ENCODE peak calls at places on chromosomes 7 and 10, in six cellular contexts. M is CD8-positive, alpha-beta memory T cell; E is neuronal stem cell; F is kidney; J is adrenal gland; L is sigmoid colon. I is an unnamed sample.
A peak's percentile ranks its signal among the peaks of the same experiment; 100 is the strongest.

GRCh38 chr10:112307631-112308502 is 24.7 kb downstream of the TECTB start:
- DNase-seq in M (peak; percentile 8), E (peak; percentile 44), F (no peak), J (peak; percentile 79), L (no peak), I (peak; percentile 72)

GRCh38 chr10:67788028-67788886 is 49.7 kb downstream of the DNAJC12 start:
- DNase-seq in M (peak; percentile 29), E (peak; percentile 41), F (no peak), J (peak; percentile 83), L (no peak), I (peak; percentile 63)

GRCh38 chr10:34578468-34578867 is 236.6 kb downstream of the PARD3 start:
- DNase-seq in M (no peak), E (no peak), F (no peak), J (no peak), L (no peak), I (no peak)

GRCh38 chr10:121237718-121238117 is 360.5 kb downstream of the FGFR2 start:
- DNase-seq in M (no peak), E (no peak), F (no peak), J (no peak), L (no peak), I (no peak)

GRCh38 chr7:50262916-50263690 is 41.4 kb upstream of the IKZF1 start:
- DNase-seq in M (no peak), E (no peak), F (no peak), J (no peak), L (no peak), I (no peak)

GRCh38 chr7:158300427-158300826 is 287.2 kb downstream of the PTPRN2 start:
- DNase-seq in M (no peak), E (no peak), F (no peak), J (no peak), L (no peak), I (no peak)

GRCh38 chr7:99137418-99138180 is 6.3 kb downstream of the SMURF1 start:
- DNase-seq in M (no peak), E (peak; percentile 70), F (no peak), J (no peak), L (no peak), I (peak; percentile 69)

GRCh38 chr7:118104812-118105441 is 79.0 kb upstream of the LSM8 start:
- DNase-seq in M (no peak), E (no peak), F (no peak), J (no peak), L (no peak), I (peak; percentile 19)

GRCh38 chr7:121519548-121520521 is 123.7 kb upstream of the FAM3C start:
- DNase-seq in M (no peak), E (no peak), F (no peak), J (no peak), L (peak; percentile 70), I (no peak)

GRCh38 chr7:115477193-115477651 is 553.3 kb downstream of the TFEC start:
- DNase-seq in M (no peak), E (peak; percentile 44), F (peak; percentile 53), J (no peak), L (no peak), I (peak; percentile 59)

DNA sequence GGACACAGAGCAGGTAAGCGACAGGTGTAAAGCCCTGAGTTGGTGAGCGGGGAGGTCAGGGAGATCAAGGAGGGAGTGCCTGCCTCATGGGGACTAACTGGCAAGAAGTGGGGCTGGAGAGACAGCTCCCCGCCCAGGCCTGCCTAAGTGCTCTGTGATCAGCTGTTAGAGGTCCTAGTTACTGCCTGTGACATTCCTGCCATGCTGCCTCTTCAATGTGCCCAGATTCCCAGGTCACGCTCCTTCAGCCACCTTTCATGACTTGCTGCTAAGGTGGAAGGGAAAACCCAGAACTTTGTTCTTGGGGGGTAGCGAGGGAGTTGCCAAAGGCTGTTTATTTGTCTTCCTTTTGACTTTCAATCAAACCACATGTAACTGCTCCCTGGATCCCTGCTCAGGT is 114.3 kb upstream of the ZNF438 start:
- DNase-seq in M (no peak), E (no peak), F (no peak), J (no peak), L (no peak), I (no peak)
- H3K27ac ChIP-seq in M (no peak overlapping the region), E (no peak overlapping the region), F (no peak overlapping the region), J (no peak overlapping the region), L (peak overlapping the region; percentile 22), I (no peak overlapping the region)

DNA sequence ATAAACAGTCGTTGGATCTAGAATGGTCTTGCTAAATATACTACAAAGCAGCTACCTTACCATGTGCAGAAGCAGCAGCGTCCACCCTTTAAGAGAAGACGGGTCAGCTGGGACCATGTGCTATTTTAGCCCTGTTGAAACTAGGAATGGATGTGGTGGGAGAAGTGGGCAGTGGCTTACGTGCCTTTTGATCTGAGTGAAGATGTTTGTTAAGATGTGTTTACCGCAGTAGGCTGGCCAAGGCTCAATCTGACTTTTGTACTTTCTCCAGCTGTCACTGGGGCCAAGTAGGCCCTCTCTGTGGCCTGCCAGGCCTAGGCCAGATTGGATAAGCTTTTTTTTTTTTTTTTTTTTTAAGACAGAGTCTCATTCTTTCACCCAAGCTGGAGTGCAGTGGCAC is 9.3 kb downstream of the HABP2 start:
- DNase-seq in M (no peak), E (no peak), F (no peak), J (no peak), L (no peak), I (no peak)
- H3K27ac ChIP-seq in M (no peak overlapping the region), E (no peak overlapping the region), F (no peak overlapping the region), J (no peak overlapping the region), L (peak overlapping the region; percentile 12), I (peak overlapping the region; percentile 10)

GRCh38 chr7:105352018-105352612 is 36.6 kb downstream of the SRPK2 start:
- DNase-seq in M (peak; percentile 80), E (no peak), F (peak; percentile 77), J (peak; percentile 73), L (peak; percentile 89), I (peak; percentile 39)

GRCh38 chr7:105355701-105356100 is 33.0 kb downstream of the SRPK2 start:
- DNase-seq in M (no peak), E (no peak), F (no peak), J (no peak), L (no peak), I (no peak)

GRCh38 chr7:105354383-105354782 is 34.3 kb downstream of the SRPK2 start:
- DNase-seq in M (no peak), E (no peak), F (no peak), J (no peak), L (no peak), I (no peak)

GRCh38 chr7:105352922-105353668 is 35.6 kb downstream of the SRPK2 start:
- DNase-seq in M (no peak), E (no peak), F (no peak), J (no peak), L (no peak), I (no peak)

DNA sequence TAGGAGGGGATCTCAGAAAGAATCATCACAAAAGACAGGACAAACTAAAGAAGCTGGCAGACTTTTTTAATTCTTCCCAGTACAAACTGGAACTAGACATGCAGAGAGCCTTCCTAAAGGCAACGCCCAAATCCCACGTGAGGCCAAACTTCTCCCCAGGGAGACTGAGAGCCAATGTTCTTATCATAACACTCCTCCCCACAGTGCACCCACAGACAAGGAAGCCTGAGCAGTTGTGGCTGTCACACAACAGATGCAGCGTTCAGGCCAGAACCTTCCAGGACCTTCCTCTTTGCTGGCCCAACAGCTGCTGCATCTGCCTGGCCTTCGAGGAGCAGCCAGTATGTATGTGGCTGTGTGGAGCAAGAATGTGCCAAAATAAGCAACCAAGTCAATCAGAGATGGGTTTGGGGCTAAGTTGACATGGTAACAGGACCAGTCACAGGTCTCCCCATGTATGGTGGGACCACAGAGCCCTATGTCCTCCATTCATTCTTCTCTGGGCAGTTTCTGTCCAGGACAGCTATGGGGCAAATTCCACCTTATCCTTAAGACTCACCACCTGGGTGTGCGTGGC is 34.9 kb downstream of the SRPK2 start:
- DNase-seq in M (no peak), E (no peak), F (no peak), J (peak; percentile 61), L (peak; percentile 71), I (no peak)
- H3K27ac ChIP-seq in M (peak overlapping the region; percentile 30), E (no peak overlapping the region), F (no peak overlapping the region), J (no peak overlapping the region), L (peak overlapping the region; percentile 19), I (peak overlapping the region; percentile 13)

GRCh38 chr7:137696376-137696775 is 150.4 kb downstream of the DGKI start:
- DNase-seq in M (no peak), E (no peak), F (no peak), J (no peak), L (no peak), I (no peak)
- H3K27ac ChIP-seq in M (no peak overlapping the region), E (no peak overlapping the region), F (no peak overlapping the region), J (no peak overlapping the region), L (no peak overlapping the region), I (no peak overlapping the region)

GRCh38 chr10:77865585-77866324 is 60.8 kb downstream of the DLG5 start:
- DNase-seq in M (no peak), E (no peak), F (no peak), J (no peak), L (no peak), I (no peak)
- H3K27ac ChIP-seq in M (no peak overlapping the region), E (no peak overlapping the region), F (no peak overlapping the region), J (no peak overlapping the region), L (peak overlapping the region; percentile 84), I (peak overlapping the region; percentile 23)

GRCh38 chr7:105304040-105304895 is 84.5 kb downstream of the SRPK2 start:
- DNase-seq in M (no peak), E (no peak), F (no peak), J (no peak), L (no peak), I (no peak)
- H3K27ac ChIP-seq in M (no peak overlapping the region), E (no peak overlapping the region), F (no peak overlapping the region), J (no peak overlapping the region), L (no peak overlapping the region), I (peak overlapping the region; percentile 8)

GRCh38 chr7:27873981-27874957 is 134.3 kb downstream of the TAX1BP1 start:
- DNase-seq in M (no peak), E (no peak), F (peak; percentile 94), J (peak; percentile 93), L (no peak), I (no peak)
- H3K27ac ChIP-seq in M (no peak overlapping the region), E (no peak overlapping the region), F (peak overlapping the region; percentile 56), J (peak overlapping the region; percentile 15), L (no peak overlapping the region), I (no peak overlapping the region)

GRCh38 chr7:26100940-26101339 is 51.1 kb upstream of the NFE2L3 start:
- DNase-seq in M (no peak), E (no peak), F (no peak), J (peak; percentile 55), L (no peak), I (no peak)
- H3K27ac ChIP-seq in M (no peak overlapping the region), E (peak overlapping the region; percentile 71), F (no peak overlapping the region), J (peak overlapping the region; percentile 38), L (peak overlapping the region; percentile 48), I (no peak overlapping the region)

GRCh38 chr10:3748484-3748883 is 36.5 kb downstream of the KLF6 start:
- DNase-seq in M (no peak), E (no peak), F (no peak), J (no peak), L (no peak), I (no peak)
- H3K27ac ChIP-seq in M (no peak overlapping the region), E (no peak overlapping the region), F (no peak overlapping the region), J (no peak overlapping the region), L (peak overlapping the region; percentile 86), I (no peak overlapping the region)

I was measured in hepatocyte.